ENCODE peak calls at places on chromosome 13, in five cellular contexts. R, Z, H, D and F are unnamed samples.
A peak's percentile ranks its signal among the peaks of the same experiment; 100 is the strongest.

GRCh38 chr13:45718063-45718462 is 15.9 kb downstream of the CBY2 start:
- DNase-seq in R (no peak), Z (no peak), H (peak; percentile 13), D (no peak), F (peak; percentile 49)

GRCh38 chr13:100520936-100521765 is 67.4 kb downstream of the GGACT start:
- DNase-seq in R (no peak), Z (no peak), H (no peak), D (no peak), F (peak; percentile 40)

GRCh38 chr13:50459658-50460057 is 383.8 kb downstream of the DLEU7 start:
- DNase-seq in R (no peak), Z (no peak), H (no peak), D (no peak), F (no peak)

GRCh38 chr13:50098693-50099092 is 83.4 kb downstream of the KCNRG start:
- DNase-seq in R (no peak), Z (no peak), H (no peak), D (no peak), F (no peak)

GRCh38 chr13:100913143-100913542 is 238.5 kb upstream of the TMTC4 start:
- DNase-seq in R (no peak), Z (no peak), H (no peak), D (no peak), F (no peak)

GRCh38 chr13:26502826-26503225 is 54.7 kb upstream of the WASF3 start:
- DNase-seq in R (no peak), Z (no peak), H (no peak), D (no peak), F (peak; percentile 42)

GRCh38 chr13:35925669-35926068 is 205.5 kb downstream of the DCLK1 start:
- DNase-seq in R (no peak), Z (no peak), H (no peak), D (no peak), F (no peak)

GRCh38 chr13:51783432-51784094 is 20.4 kb downstream of the DHRS12 start:
- DNase-seq in R (no peak), Z (no peak), H (no peak), D (no peak), F (no peak)

GRCh38 chr13:79485014-79485441 is 4.1 kb downstream of the NDFIP2 start:
- DNase-seq in R (no peak), Z (no peak), H (peak; percentile 70), D (no peak), F (no peak)

GRCh38 chr13:40672310-40673060 is 6.0 kb upstream of the FOXO1 start:
- DNase-seq in R (no peak), Z (no peak), H (peak; percentile 73), D (no peak), F (peak; percentile 46)

GRCh38 chr13:95411641-95412040 is 110.4 kb upstream of the ABCC4 start:
- DNase-seq in R (no peak), Z (no peak), H (no peak), D (no peak), F (no peak)

GRCh38 chr13:92967923-92968322 is 258.7 kb upstream of the GPC6 start:
- DNase-seq in R (no peak), Z (no peak), H (peak; percentile 18), D (no peak), F (no peak)

GRCh38 chr13:29428310-29428991 is 167.0 kb downstream of the SLC7A1 start:
- DNase-seq in R (peak; percentile 36), Z (peak; percentile 71), H (no peak), D (no peak), F (peak; percentile 61)

GRCh38 chr13:32837307-32837972 is 178.8 kb upstream of the KL start:
- DNase-seq in R (no peak), Z (peak; percentile 39), H (no peak), D (no peak), F (no peak)

GRCh38 chr13:102873653-102874052 is 27.8 kb downstream of the ERCC5 start:
- DNase-seq in R (no peak), Z (no peak), H (no peak), D (no peak), F (no peak)

GRCh38 chr13:102879793-102880499 is 34.1 kb downstream of the ERCC5 start:
- DNase-seq in R (no peak), Z (no peak), H (no peak), D (no peak), F (no peak)

GRCh38 chr13:102881819-102882686 is 36.2 kb downstream of the ERCC5 start:
- DNase-seq in R (no peak), Z (no peak), H (no peak), D (no peak), F (no peak)

GRCh38 chr13:102877285-102877684 is 31.5 kb downstream of the ERCC5 start:
- DNase-seq in R (no peak), Z (no peak), H (peak; percentile 53), D (no peak), F (no peak)

DNA sequence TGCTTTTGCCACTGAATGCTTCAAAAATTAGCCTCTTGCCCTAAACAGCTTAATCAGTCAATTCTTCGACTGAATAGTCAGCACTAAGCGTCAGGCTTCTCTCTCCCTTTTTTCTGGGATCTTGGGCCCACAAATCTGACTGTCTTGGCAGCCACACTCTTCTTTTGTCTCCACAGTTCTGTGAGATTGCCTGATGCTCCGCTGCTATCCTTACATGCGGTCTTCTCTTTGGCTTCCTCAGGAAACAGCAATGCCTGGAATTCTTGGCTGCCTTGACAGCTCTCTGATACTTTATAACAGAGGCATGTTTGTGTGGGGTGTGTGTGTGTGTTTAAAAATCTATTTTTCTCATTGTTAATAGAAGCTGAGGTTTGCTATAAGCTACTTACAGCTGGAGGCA is 32.7 kb downstream of the ERCC5 start:
- DNase-seq in R (no peak), Z (no peak), H (no peak), D (no peak), F (no peak)
- TF ChIP-seq SUZ12 in R (no peak), Z (no peak), H (no peak), D (no peak), F (no peak)

DNA sequence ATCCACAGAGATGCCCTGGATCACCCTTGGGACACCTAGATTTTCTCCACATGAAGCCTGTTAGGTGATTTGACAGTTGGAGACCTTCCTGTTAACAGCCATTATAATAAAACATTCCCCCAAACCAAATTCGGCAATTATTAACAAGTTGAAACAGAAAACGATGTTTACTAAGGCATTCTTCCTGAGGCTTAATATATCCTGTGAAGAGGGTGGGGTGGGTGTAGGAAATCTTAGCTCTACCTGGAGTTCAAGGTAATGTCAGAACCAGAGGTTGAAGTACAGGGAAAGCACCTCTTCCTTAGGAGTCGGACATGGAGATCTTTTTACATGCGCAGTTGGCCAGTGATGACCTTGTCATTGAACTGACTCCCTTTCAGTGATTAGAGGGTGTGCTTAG is 143.0 kb downstream of the FGF9 start:
- DNase-seq in R (no peak), Z (no peak), H (no peak), D (no peak), F (no peak)
- TF ChIP-seq SUZ12 in R (no peak), Z (no peak), H (no peak), D (no peak), F (no peak)

GRCh38 chr13:80787604-80788003 is 446.7 kb upstream of the SPRY2 start:
- DNase-seq in R (no peak), Z (no peak), H (no peak), D (no peak), F (no peak)
- TF ChIP-seq SUZ12 in R (no peak), Z (no peak), H (no peak), D (no peak), F (no peak)

GRCh38 chr13:23509781-23510543 is 60.2 kb upstream of the TNFRSF19 start:
- DNase-seq in R (no peak), Z (no peak), H (no peak), D (no peak), F (no peak)

GRCh38 chr13:23513460-23513859 is 56.8 kb upstream of the TNFRSF19 start:
- DNase-seq in R (no peak), Z (no peak), H (no peak), D (no peak), F (no peak)

GRCh38 chr13:23510544-23510916 is 59.7 kb upstream of the TNFRSF19 start:
- DNase-seq in R (no peak), Z (no peak), H (no peak), D (no peak), F (no peak)

GRCh38 chr13:23512762-23513395 is 57.3 kb upstream of the TNFRSF19 start:
- DNase-seq in R (no peak), Z (no peak), H (no peak), D (no peak), F (no peak)

GRCh38 chr13:23510979-23511735 is 59.1 kb upstream of the TNFRSF19 start:
- DNase-seq in R (peak; percentile 16), Z (no peak), H (peak; percentile 62), D (peak; percentile 62), F (peak; percentile 11)
- TF ChIP-seq SUZ12 in R (no peak), Z (no peak), H (no peak), D (no peak), F (no peak)

GRCh38 chr13:98273824-98274786 is 97.0 kb upstream of the RNF113B start:
- DNase-seq in R (no peak), Z (no peak), H (no peak), D (no peak), F (peak; percentile 30)
- TF ChIP-seq SUZ12 in R (no peak), Z (no peak), H (no peak), D (no peak), F (no peak)

GRCh38 chr13:70889163-70889562 is 780.9 kb upstream of the KLHL1 start:
- DNase-seq in R (no peak), Z (no peak), H (peak; percentile 94), D (no peak), F (no peak)
- TF ChIP-seq SUZ12 in R (no peak), Z (no peak), H (no peak), D (no peak), F (no peak)